ENCODE peak calls at places on chromosomes 1 and 21, in nine cellular contexts. L is NCI-H1092, S is kidney glomerular epithelial cell, I is amygdala, D is fibroblast of the aortic adventitia, J is Ammon's horn, H is NCI-H1930, Z is Right ventricle myocardium superior, Q is right lobe of liver. V is an unnamed sample.

GRCh38 chr1:116911166-116911553 is 1.4 kb downstream of the PTGFRN start:
- DNase-seq in D (no peak), S (no peak), I (no peak), L (no peak), Z (no peak), J (no peak), H (no peak), Q (no peak), V (no peak)

GRCh38 chr1:225845633-225846259 is 35.8 kb downstream of the EPHX1 start:
- DNase-seq in L (peak), H (peak), J (peak), I (peak), Z (peak), D (peak), Q (peak), S (peak), V (peak)

GRCh38 chr1:36528361-36529349 is 45.9 kb upstream of the CSF3R start:
- DNase-seq in H (no peak), S (no peak), L (no peak), D (no peak), I (no peak), Q (no peak), J (no peak), Z (no peak), V (no peak)

GRCh38 chr1:12715896-12716437 is at the start of gene AADACL3:
- DNase-seq in S (no peak), Z (no peak), I (no peak), D (no peak), L (no peak), Q (no peak), H (no peak), J (no peak), V (no peak)

GRCh38 chr1:15952317-15953258 is 23.3 kb downstream of the ZBTB17 start:
- DNase-seq in I (no peak), L (no peak), S (peak), J (no peak), D (peak), Q (no peak), H (no peak), Z (no peak), V (no peak)

GRCh38 chr21:44010429-44010828 is 1.7 kb upstream of the TRAPPC10 start:
- DNase-seq in S (no peak), D (no peak), Q (no peak), I (no peak), J (no peak), H (no peak), Z (no peak), L (no peak), V (no peak)

GRCh38 chr21:44444286-44444931 is 10.9 kb upstream of the LRRC3 start:
- DNase-seq in D (no peak), I (no peak), S (no peak), H (no peak), Z (peak), L (no peak), Q (peak), J (no peak), V (peak)

GRCh38 chr1:152252157-152252556 is 28.2 kb upstream of the HRNR start:
- DNase-seq in L (no peak), H (no peak), D (peak), Q (no peak), Z (no peak), I (no peak), J (no peak), S (no peak), V (no peak)

GRCh38 chr1:163999131-163999530 is 559.9 kb upstream of the PBX1 start:
- DNase-seq in L (no peak), Z (no peak), J (peak), S (no peak), I (no peak), Q (no peak), D (no peak), H (no peak), V (no peak)

GRCh38 chr21:37149411-37149810 is 76.4 kb downstream of the TTC3 start:
- DNase-seq in H (no peak), Z (no peak), J (no peak), D (peak), Q (no peak), S (no peak), L (no peak), I (no peak), V (no peak)

GRCh38 chr1:47687618-47687940 is 249.7 kb downstream of the FOXD2 start:
- DNase-seq in I (no peak), H (no peak), J (no peak), Z (no peak), L (no peak), S (no peak), D (no peak), Q (no peak), V (no peak)

GRCh38 chr1:223642155-223642689 is 23.3 kb downstream of the CAPN8 start:
- DNase-seq in Q (no peak), Z (no peak), S (no peak), L (peak), D (no peak), I (no peak), H (no peak), J (no peak), V (no peak)

GRCh38 chr21:26801524-26801923 is 43.7 kb downstream of the ADAMTS1 start:
- DNase-seq in Z (no peak), D (peak), I (no peak), H (no peak), L (no peak), Q (no peak), S (no peak), J (no peak), V (no peak)

GRCh38 chr1:217457016-217457415 is 173.9 kb downstream of the GPATCH2 start:
- DNase-seq in H (no peak), S (no peak), Z (no peak), L (no peak), D (no peak), J (no peak), I (no peak), Q (no peak), V (no peak)

GRCh38 chr1:109640285-109640865 is 15.5 kb upstream of the GSTM4 start:
- DNase-seq in H (peak), J (peak), D (peak), I (peak), S (peak), Z (peak), L (peak), Q (peak), V (peak)

GRCh38 chr1:100038401-100039306 is 68.9 kb downstream of the SLC35A3 start:
- DNase-seq in D (peak), Z (peak), J (peak), I (peak), L (no peak), Q (peak), H (peak), S (peak), V (peak)

GRCh38 chr1:224534731-224535130 is 81.4 kb upstream of the CNIH3 start:
- DNase-seq in H (no peak), I (no peak), J (no peak), D (no peak), S (no peak), Q (no peak), L (no peak), Z (no peak), V (no peak)

GRCh38 chr1:246641394-246641793 is 75.1 kb downstream of the CNST start:
- DNase-seq in D (no peak), L (no peak), S (no peak), I (no peak), H (no peak), Q (no peak), Z (no peak), J (no peak), V (no peak)

GRCh38 chr1:244598611-244599010 is 54.3 kb upstream of the DESI2 start:
- DNase-seq in L (no peak), D (no peak), J (no peak), Q (no peak), S (no peak), H (no peak), Z (no peak), I (no peak), V (no peak)

GRCh38 chr1:239708622-239709021 is 322.3 kb downstream of the CHRM3 start:
- DNase-seq in L (no peak), I (no peak), D (no peak), Z (no peak), J (no peak), H (no peak), S (no peak), Q (no peak), V (no peak)

GRCh38 chr1:230386863-230387262 is 39.3 kb downstream of the PGBD5 start:
- DNase-seq in D (no peak), H (no peak), J (no peak), S (no peak), I (no peak), L (no peak), Q (no peak), Z (no peak), V (no peak)

V was measured in Right ventricle myocardium inferior.